ENCODE peak calls at places on chromosomes 13 and 19, in eight cellular contexts. One of them, this sample, is unnamed.
A peak's percentile ranks its signal among the peaks of the same experiment; 100 is the strongest.

GRCh38 chr19:4228765-4229178 is 551 bp upstream of the EBI3 start:
- DNase-seq in IMR-90: no peak
- DNase-seq in WTC11: no peak
- DNase-seq in mesothelial cell of epicardium: no peak
- DNase-seq in CD4-positive, alpha-beta T cell: no peak
- DNase-seq in bronchial epithelial cell: no peak
- DNase-seq in fibroblast of lung: no peak
- DNase-seq in heart right ventricle: no peak
- DNase-seq in this sample: no peak

GRCh38 chr13:107476068-107476467 is 739.3 kb downstream of the LIG4 start:
- DNase-seq in bronchial epithelial cell: no peak
- DNase-seq in WTC11: no peak
- DNase-seq in fibroblast of lung: peak; percentile 62
- DNase-seq in CD4-positive, alpha-beta T cell: no peak
- DNase-seq in mesothelial cell of epicardium: no peak
- DNase-seq in heart right ventricle: no peak
- DNase-seq in IMR-90: peak; percentile 62
- DNase-seq in this sample: no peak

GRCh38 chr13:41133951-41134350 is 1.3 kb upstream of the KBTBD6 start:
- DNase-seq in mesothelial cell of epicardium: no peak
- DNase-seq in WTC11: no peak
- DNase-seq in CD4-positive, alpha-beta T cell: no peak
- DNase-seq in fibroblast of lung: no peak
- DNase-seq in IMR-90: no peak
- DNase-seq in heart right ventricle: no peak
- DNase-seq in bronchial epithelial cell: peak; percentile 58
- DNase-seq in this sample: no peak

GRCh38 chr13:26518433-26519084 is 38.9 kb upstream of the WASF3 start:
- DNase-seq in CD4-positive, alpha-beta T cell: no peak
- DNase-seq in fibroblast of lung: no peak
- DNase-seq in heart right ventricle: no peak
- DNase-seq in mesothelial cell of epicardium: no peak
- DNase-seq in WTC11: no peak
- DNase-seq in IMR-90: no peak
- DNase-seq in bronchial epithelial cell: no peak
- DNase-seq in this sample: no peak

GRCh38 chr19:13155472-13156284 is 5.5 kb downstream of the IER2 start:
- DNase-seq in CD4-positive, alpha-beta T cell: peak; percentile 75
- DNase-seq in fibroblast of lung: peak; percentile 79
- DNase-seq in bronchial epithelial cell: peak; percentile 69
- DNase-seq in heart right ventricle: peak; percentile 86
- DNase-seq in WTC11: peak; percentile 89
- DNase-seq in IMR-90: peak; percentile 76
- DNase-seq in mesothelial cell of epicardium: no peak
- DNase-seq in this sample: peak; percentile 96

GRCh38 chr19:33662391-33662790 is 40.6 kb downstream of the CHST8 start:
- DNase-seq in WTC11: no peak
- DNase-seq in CD4-positive, alpha-beta T cell: peak; percentile 12
- DNase-seq in mesothelial cell of epicardium: no peak
- DNase-seq in heart right ventricle: no peak
- DNase-seq in IMR-90: no peak
- DNase-seq in bronchial epithelial cell: no peak
- DNase-seq in fibroblast of lung: no peak
- DNase-seq in this sample: no peak

GRCh38 chr13:67229438-67230242 is 496 bp downstream of the PCDH9 start:
- DNase-seq in mesothelial cell of epicardium: no peak
- DNase-seq in IMR-90: peak; percentile 10
- DNase-seq in WTC11: no peak
- DNase-seq in fibroblast of lung: peak; percentile 28
- DNase-seq in heart right ventricle: no peak
- DNase-seq in bronchial epithelial cell: peak; percentile 17
- DNase-seq in CD4-positive, alpha-beta T cell: no peak
- DNase-seq in this sample: no peak

GRCh38 chr13:32246468-32246867 is 68.7 kb downstream of the ZAR1L start:
- DNase-seq in IMR-90: peak; percentile 76
- DNase-seq in fibroblast of lung: peak; percentile 67
- DNase-seq in mesothelial cell of epicardium: no peak
- DNase-seq in CD4-positive, alpha-beta T cell: no peak
- DNase-seq in bronchial epithelial cell: peak; percentile 60
- DNase-seq in heart right ventricle: peak; percentile 24
- DNase-seq in WTC11: peak; percentile 81
- DNase-seq in this sample: peak; percentile 73

GRCh38 chr19:1837625-1838105 is 10.6 kb downstream of the REXO1 start:
- DNase-seq in mesothelial cell of epicardium: no peak
- DNase-seq in heart right ventricle: no peak
- DNase-seq in CD4-positive, alpha-beta T cell: peak; percentile 69
- DNase-seq in fibroblast of lung: no peak
- DNase-seq in bronchial epithelial cell: no peak
- DNase-seq in IMR-90: no peak
- DNase-seq in WTC11: peak; percentile 88
- DNase-seq in this sample: peak; percentile 90

GRCh38 chr13:50030315-50030714 is 15.1 kb downstream of the KCNRG start:
- DNase-seq in fibroblast of lung: no peak
- DNase-seq in bronchial epithelial cell: peak; percentile 17
- DNase-seq in WTC11: no peak
- DNase-seq in IMR-90: peak; percentile 29
- DNase-seq in heart right ventricle: no peak
- DNase-seq in mesothelial cell of epicardium: no peak
- DNase-seq in CD4-positive, alpha-beta T cell: no peak
- DNase-seq in this sample: no peak

GRCh38 chr13:100234006-100234405 is 145.1 kb downstream of the PCCA start:
- DNase-seq in mesothelial cell of epicardium: no peak
- DNase-seq in IMR-90: no peak
- DNase-seq in WTC11: no peak
- DNase-seq in CD4-positive, alpha-beta T cell: no peak
- DNase-seq in heart right ventricle: no peak
- DNase-seq in fibroblast of lung: no peak
- DNase-seq in bronchial epithelial cell: no peak
- DNase-seq in this sample: no peak

GRCh38 chr19:17654993-17655392 is 33.2 kb downstream of the UNC13A start:
- DNase-seq in fibroblast of lung: no peak
- DNase-seq in mesothelial cell of epicardium: no peak
- DNase-seq in bronchial epithelial cell: peak; percentile 18
- DNase-seq in IMR-90: no peak
- DNase-seq in CD4-positive, alpha-beta T cell: no peak
- DNase-seq in WTC11: peak; percentile 50
- DNase-seq in heart right ventricle: no peak
- DNase-seq in this sample: no peak

GRCh38 chr13:114146629-114147028 is 14.2 kb upstream of the RASA3 start:
- DNase-seq in mesothelial cell of epicardium: no peak
- DNase-seq in bronchial epithelial cell: no peak
- DNase-seq in WTC11: peak; percentile 57
- DNase-seq in IMR-90: no peak
- DNase-seq in fibroblast of lung: no peak
- DNase-seq in CD4-positive, alpha-beta T cell: peak; percentile 39
- DNase-seq in heart right ventricle: no peak
- DNase-seq in this sample: peak; percentile 73
- TF ChIP-seq CTCF in mesothelial cell of epicardium: no peak
- TF ChIP-seq CTCF in bronchial epithelial cell: no peak
- TF ChIP-seq CTCF in WTC11: no peak
- TF ChIP-seq CTCF in IMR-90: peak; percentile 7
- TF ChIP-seq CTCF in fibroblast of lung: no peak
- TF ChIP-seq CTCF in CD4-positive, alpha-beta T cell: peak; percentile 17
- TF ChIP-seq CTCF in heart right ventricle: no peak
- TF ChIP-seq CTCF in this sample: no peak

GRCh38 chr13:84702174-84702573 is 819.9 kb upstream of the SLITRK1 start:
- DNase-seq in heart right ventricle: no peak
- DNase-seq in fibroblast of lung: no peak
- DNase-seq in WTC11: no peak
- DNase-seq in mesothelial cell of epicardium: no peak
- DNase-seq in IMR-90: no peak
- DNase-seq in bronchial epithelial cell: no peak
- DNase-seq in CD4-positive, alpha-beta T cell: no peak
- DNase-seq in this sample: no peak
- TF ChIP-seq CTCF in heart right ventricle: no peak
- TF ChIP-seq CTCF in fibroblast of lung: no peak
- TF ChIP-seq CTCF in WTC11: no peak
- TF ChIP-seq CTCF in mesothelial cell of epicardium: no peak
- TF ChIP-seq CTCF in IMR-90: no peak
- TF ChIP-seq CTCF in bronchial epithelial cell: no peak
- TF ChIP-seq CTCF in CD4-positive, alpha-beta T cell: no peak
- TF ChIP-seq CTCF in this sample: no peak

GRCh38 chr19:11014403-11014911 is 53.6 kb downstream of the SMARCA4 start:
- DNase-seq in CD4-positive, alpha-beta T cell: no peak
- DNase-seq in fibroblast of lung: no peak
- DNase-seq in IMR-90: no peak
- DNase-seq in mesothelial cell of epicardium: no peak
- DNase-seq in heart right ventricle: no peak
- DNase-seq in bronchial epithelial cell: no peak
- DNase-seq in WTC11: no peak
- DNase-seq in this sample: no peak
- TF ChIP-seq CTCF in CD4-positive, alpha-beta T cell: no peak
- TF ChIP-seq CTCF in fibroblast of lung: no peak
- TF ChIP-seq CTCF in IMR-90: no peak
- TF ChIP-seq CTCF in mesothelial cell of epicardium: no peak
- TF ChIP-seq CTCF in heart right ventricle: no peak
- TF ChIP-seq CTCF in bronchial epithelial cell: peak; percentile 4
- TF ChIP-seq CTCF in WTC11: no peak
- TF ChIP-seq CTCF in this sample: no peak

GRCh38 chr13:76882431-76882830 is 3.8 kb downstream of the KCTD12 start:
- DNase-seq in fibroblast of lung: peak; percentile 33
- DNase-seq in heart right ventricle: no peak
- DNase-seq in bronchial epithelial cell: no peak
- DNase-seq in WTC11: no peak
- DNase-seq in mesothelial cell of epicardium: no peak
- DNase-seq in IMR-90: no peak
- DNase-seq in CD4-positive, alpha-beta T cell: no peak
- DNase-seq in this sample: no peak

GRCh38 chr13:76878043-76878442 is 8.2 kb downstream of the KCTD12 start:
- DNase-seq in heart right ventricle: no peak
- DNase-seq in CD4-positive, alpha-beta T cell: no peak
- DNase-seq in WTC11: no peak
- DNase-seq in mesothelial cell of epicardium: no peak
- DNase-seq in fibroblast of lung: no peak
- DNase-seq in IMR-90: no peak
- DNase-seq in bronchial epithelial cell: no peak
- DNase-seq in this sample: no peak

GRCh38 chr13:76879211-76879875 is 6.9 kb downstream of the KCTD12 start:
- DNase-seq in mesothelial cell of epicardium: no peak
- DNase-seq in WTC11: no peak
- DNase-seq in IMR-90: peak; percentile 70
- DNase-seq in heart right ventricle: peak; percentile 60
- DNase-seq in CD4-positive, alpha-beta T cell: peak; percentile 58
- DNase-seq in bronchial epithelial cell: peak; percentile 81
- DNase-seq in fibroblast of lung: peak; percentile 71
- DNase-seq in this sample: no peak

GRCh38 chr13:76884167-76884566 is 2.0 kb downstream of the KCTD12 start:
- DNase-seq in CD4-positive, alpha-beta T cell: no peak
- DNase-seq in heart right ventricle: peak; percentile 35
- DNase-seq in fibroblast of lung: peak; percentile 5
- DNase-seq in WTC11: peak; percentile 59
- DNase-seq in bronchial epithelial cell: peak; percentile 38
- DNase-seq in IMR-90: no peak
- DNase-seq in mesothelial cell of epicardium: no peak
- DNase-seq in this sample: peak; percentile 37

DNA sequence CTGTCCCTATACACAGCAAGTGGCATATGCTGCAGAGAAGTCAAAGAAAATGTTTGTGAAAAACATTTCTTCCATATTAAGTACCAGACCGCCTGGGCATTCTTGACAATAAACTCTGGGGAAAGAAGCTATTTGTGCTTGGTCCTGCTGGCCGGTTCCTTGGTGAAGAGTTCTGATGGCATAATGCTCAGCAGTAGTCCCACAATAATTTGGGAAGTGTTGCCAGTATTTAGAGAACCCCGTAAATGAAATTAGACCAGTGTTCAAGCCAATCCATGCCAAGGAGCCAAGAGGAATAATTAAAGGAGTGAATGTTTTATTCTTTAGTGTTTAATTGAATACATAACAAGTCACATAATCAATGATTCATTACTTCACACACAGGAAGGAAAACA is 6.3 kb downstream of the KCTD12 start:
- DNase-seq in IMR-90: no peak
- DNase-seq in mesothelial cell of epicardium: no peak
- DNase-seq in fibroblast of lung: no peak
- DNase-seq in WTC11: no peak
- DNase-seq in bronchial epithelial cell: peak; percentile 26
- DNase-seq in heart right ventricle: no peak
- DNase-seq in CD4-positive, alpha-beta T cell: no peak
- DNase-seq in this sample: no peak
- TF ChIP-seq CTCF in IMR-90: no peak
- TF ChIP-seq CTCF in mesothelial cell of epicardium: no peak
- TF ChIP-seq CTCF in fibroblast of lung: no peak
- TF ChIP-seq CTCF in WTC11: no peak
- TF ChIP-seq CTCF in bronchial epithelial cell: no peak
- TF ChIP-seq CTCF in heart right ventricle: no peak
- TF ChIP-seq CTCF in CD4-positive, alpha-beta T cell: no peak
- TF ChIP-seq CTCF in this sample: no peak

GRCh38 chr13:30165791-30166190 is 141.6 kb downstream of the KATNAL1 start:
- DNase-seq in WTC11: no peak
- DNase-seq in mesothelial cell of epicardium: no peak
- DNase-seq in heart right ventricle: no peak
- DNase-seq in fibroblast of lung: peak; percentile 57
- DNase-seq in bronchial epithelial cell: no peak
- DNase-seq in CD4-positive, alpha-beta T cell: no peak
- DNase-seq in IMR-90: no peak
- DNase-seq in this sample: no peak
- TF ChIP-seq CTCF in WTC11: no peak
- TF ChIP-seq CTCF in mesothelial cell of epicardium: no peak
- TF ChIP-seq CTCF in heart right ventricle: no peak
- TF ChIP-seq CTCF in fibroblast of lung: no peak
- TF ChIP-seq CTCF in bronchial epithelial cell: no peak
- TF ChIP-seq CTCF in CD4-positive, alpha-beta T cell: no peak
- TF ChIP-seq CTCF in IMR-90: no peak
- TF ChIP-seq CTCF in this sample: no peak

GRCh38 chr19:35327642-35328041 is 1.3 kb upstream of the CD22 start:
- DNase-seq in IMR-90: no peak
- DNase-seq in bronchial epithelial cell: no peak
- DNase-seq in heart right ventricle: no peak
- DNase-seq in fibroblast of lung: no peak
- DNase-seq in CD4-positive, alpha-beta T cell: no peak
- DNase-seq in mesothelial cell of epicardium: no peak
- DNase-seq in WTC11: peak; percentile 43
- DNase-seq in this sample: no peak
- TF ChIP-seq CTCF in IMR-90: no peak
- TF ChIP-seq CTCF in bronchial epithelial cell: no peak
- TF ChIP-seq CTCF in heart right ventricle: no peak
- TF ChIP-seq CTCF in fibroblast of lung: no peak
- TF ChIP-seq CTCF in CD4-positive, alpha-beta T cell: no peak
- TF ChIP-seq CTCF in mesothelial cell of epicardium: no peak
- TF ChIP-seq CTCF in WTC11: no peak
- TF ChIP-seq CTCF in this sample: no peak